ENCODE peak calls at places on chromosomes 11 and 22, in eight cellular contexts. One of them, this sample, is unnamed.
A peak's percentile ranks its signal among the peaks of the same experiment; 100 is the strongest.

GRCh38 chr22:33658775-33659174 is 261.5 kb downstream of the LARGE1 start:
- DNase-seq in prostate gland: peak; percentile 7
- DNase-seq in brain microvascular endothelial cell: peak; percentile 2
- DNase-seq in fibroblast of lung: peak; percentile 54
- DNase-seq in CD8-positive, alpha-beta T cell: no peak
- DNase-seq in psoas muscle: peak; percentile 56
- DNase-seq in A673: no peak
- DNase-seq in PC-3: no peak
- DNase-seq in this sample: no peak

GRCh38 chr11:74069146-74070046 is 60.5 kb upstream of the UCP3 start:
- DNase-seq in fibroblast of lung: no peak
- DNase-seq in psoas muscle: no peak
- DNase-seq in prostate gland: peak; percentile 82
- DNase-seq in A673: no peak
- DNase-seq in PC-3: peak; percentile 95
- DNase-seq in brain microvascular endothelial cell: no peak
- DNase-seq in CD8-positive, alpha-beta T cell: no peak
- DNase-seq in this sample: no peak

GRCh38 chr11:21710791-21711190 is 482.1 kb upstream of the ANO5 start:
- DNase-seq in fibroblast of lung: no peak
- DNase-seq in CD8-positive, alpha-beta T cell: no peak
- DNase-seq in A673: peak; percentile 24
- DNase-seq in PC-3: no peak
- DNase-seq in prostate gland: no peak
- DNase-seq in psoas muscle: no peak
- DNase-seq in brain microvascular endothelial cell: no peak
- DNase-seq in this sample: no peak

GRCh38 chr11:10699072-10699471 is 5.5 kb upstream of the IRAG1 start:
- DNase-seq in fibroblast of lung: peak; percentile 26
- DNase-seq in PC-3: no peak
- DNase-seq in CD8-positive, alpha-beta T cell: no peak
- DNase-seq in prostate gland: no peak
- DNase-seq in brain microvascular endothelial cell: no peak
- DNase-seq in psoas muscle: no peak
- DNase-seq in A673: no peak
- DNase-seq in this sample: no peak

GRCh38 chr11:43282607-43283440 is 29.0 kb upstream of the API5 start:
- DNase-seq in PC-3: peak; percentile 53
- DNase-seq in brain microvascular endothelial cell: peak; percentile 20
- DNase-seq in prostate gland: no peak
- DNase-seq in psoas muscle: peak; percentile 62
- DNase-seq in A673: peak; percentile 84
- DNase-seq in fibroblast of lung: peak; percentile 36
- DNase-seq in CD8-positive, alpha-beta T cell: peak; percentile 10
- DNase-seq in this sample: peak; percentile 60

GRCh38 chr22:37358386-37358785 is 68.9 kb downstream of the ELFN2 start:
- DNase-seq in PC-3: no peak
- DNase-seq in prostate gland: no peak
- DNase-seq in fibroblast of lung: no peak
- DNase-seq in psoas muscle: no peak
- DNase-seq in CD8-positive, alpha-beta T cell: no peak
- DNase-seq in A673: no peak
- DNase-seq in brain microvascular endothelial cell: no peak
- DNase-seq in this sample: no peak

GRCh38 chr11:24324211-24324610 is 172.6 kb upstream of the LUZP2 start:
- DNase-seq in psoas muscle: no peak
- DNase-seq in prostate gland: no peak
- DNase-seq in CD8-positive, alpha-beta T cell: no peak
- DNase-seq in brain microvascular endothelial cell: peak; percentile 14
- DNase-seq in A673: no peak
- DNase-seq in fibroblast of lung: peak; percentile 3
- DNase-seq in PC-3: peak; percentile 40
- DNase-seq in this sample: no peak

GRCh38 chr22:35219012-35219411 is 38.3 kb upstream of the HMGXB4 start:
- DNase-seq in PC-3: peak; percentile 52
- DNase-seq in A673: no peak
- DNase-seq in fibroblast of lung: no peak
- DNase-seq in CD8-positive, alpha-beta T cell: no peak
- DNase-seq in brain microvascular endothelial cell: peak; percentile 75
- DNase-seq in psoas muscle: no peak
- DNase-seq in prostate gland: no peak
- DNase-seq in this sample: no peak

GRCh38 chr22:49930596-49931412 is 12.4 kb downstream of the CRELD2 start:
- DNase-seq in PC-3: peak; percentile 85
- DNase-seq in fibroblast of lung: peak; percentile 64
- DNase-seq in CD8-positive, alpha-beta T cell: no peak
- DNase-seq in A673: peak; percentile 88
- DNase-seq in brain microvascular endothelial cell: peak; percentile 35
- DNase-seq in prostate gland: peak; percentile 93
- DNase-seq in psoas muscle: peak; percentile 83
- DNase-seq in this sample: no peak

GRCh38 chr11:118109231-118109630 is 22.5 kb upstream of the SMIM35 start:
- DNase-seq in PC-3: peak; percentile 20
- DNase-seq in brain microvascular endothelial cell: no peak
- DNase-seq in CD8-positive, alpha-beta T cell: no peak
- DNase-seq in fibroblast of lung: no peak
- DNase-seq in psoas muscle: peak; percentile 65
- DNase-seq in A673: no peak
- DNase-seq in prostate gland: no peak
- DNase-seq in this sample: no peak

GRCh38 chr11:125239585-125240331 is 75.2 kb downstream of the PKNOX2 start:
- DNase-seq in A673: no peak
- DNase-seq in prostate gland: no peak
- DNase-seq in PC-3: no peak
- DNase-seq in brain microvascular endothelial cell: no peak
- DNase-seq in CD8-positive, alpha-beta T cell: no peak
- DNase-seq in psoas muscle: no peak
- DNase-seq in fibroblast of lung: no peak
- DNase-seq in this sample: no peak

GRCh38 chr11:94788396-94788795 is 20.2 kb downstream of the AMOTL1 start:
- DNase-seq in fibroblast of lung: no peak
- DNase-seq in PC-3: peak; percentile 97
- DNase-seq in psoas muscle: no peak
- DNase-seq in A673: no peak
- DNase-seq in prostate gland: no peak
- DNase-seq in CD8-positive, alpha-beta T cell: no peak
- DNase-seq in brain microvascular endothelial cell: no peak
- DNase-seq in this sample: no peak

GRCh38 chr22:43191831-43192230 is 4.9 kb upstream of the TTLL12 start:
- DNase-seq in fibroblast of lung: no peak
- DNase-seq in PC-3: no peak
- DNase-seq in psoas muscle: no peak
- DNase-seq in A673: no peak
- DNase-seq in CD8-positive, alpha-beta T cell: no peak
- DNase-seq in prostate gland: no peak
- DNase-seq in brain microvascular endothelial cell: no peak
- DNase-seq in this sample: no peak

GRCh38 chr11:121448431-121448941 is 3.6 kb upstream of the SORL1 start:
- DNase-seq in prostate gland: no peak
- DNase-seq in brain microvascular endothelial cell: no peak
- DNase-seq in A673: no peak
- DNase-seq in CD8-positive, alpha-beta T cell: no peak
- DNase-seq in psoas muscle: no peak
- DNase-seq in PC-3: no peak
- DNase-seq in fibroblast of lung: no peak
- DNase-seq in this sample: no peak
- H3K27ac ChIP-seq in prostate gland: no peak overlapping the region
- H3K27ac ChIP-seq in brain microvascular endothelial cell: no peak overlapping the region
- H3K27ac ChIP-seq in A673: no peak overlapping the region
- H3K27ac ChIP-seq in CD8-positive, alpha-beta T cell: peak overlapping the region; percentile 86
- H3K27ac ChIP-seq in psoas muscle: no peak overlapping the region
- H3K27ac ChIP-seq in PC-3: no peak overlapping the region
- H3K27ac ChIP-seq in fibroblast of lung: no peak overlapping the region
- H3K27ac ChIP-seq in this sample: no peak overlapping the region

GRCh38 chr11:128375941-128376340 is 211.4 kb downstream of the ETS1 start:
- DNase-seq in fibroblast of lung: no peak
- DNase-seq in psoas muscle: no peak
- DNase-seq in brain microvascular endothelial cell: no peak
- DNase-seq in PC-3: peak; percentile 92
- DNase-seq in prostate gland: no peak
- DNase-seq in CD8-positive, alpha-beta T cell: no peak
- DNase-seq in A673: no peak
- DNase-seq in this sample: no peak

GRCh38 chr11:128380280-128380604 is 207.1 kb downstream of the ETS1 start:
- DNase-seq in brain microvascular endothelial cell: no peak
- DNase-seq in A673: no peak
- DNase-seq in PC-3: peak; percentile 36
- DNase-seq in CD8-positive, alpha-beta T cell: no peak
- DNase-seq in prostate gland: no peak
- DNase-seq in psoas muscle: no peak
- DNase-seq in fibroblast of lung: no peak
- DNase-seq in this sample: no peak

DNA sequence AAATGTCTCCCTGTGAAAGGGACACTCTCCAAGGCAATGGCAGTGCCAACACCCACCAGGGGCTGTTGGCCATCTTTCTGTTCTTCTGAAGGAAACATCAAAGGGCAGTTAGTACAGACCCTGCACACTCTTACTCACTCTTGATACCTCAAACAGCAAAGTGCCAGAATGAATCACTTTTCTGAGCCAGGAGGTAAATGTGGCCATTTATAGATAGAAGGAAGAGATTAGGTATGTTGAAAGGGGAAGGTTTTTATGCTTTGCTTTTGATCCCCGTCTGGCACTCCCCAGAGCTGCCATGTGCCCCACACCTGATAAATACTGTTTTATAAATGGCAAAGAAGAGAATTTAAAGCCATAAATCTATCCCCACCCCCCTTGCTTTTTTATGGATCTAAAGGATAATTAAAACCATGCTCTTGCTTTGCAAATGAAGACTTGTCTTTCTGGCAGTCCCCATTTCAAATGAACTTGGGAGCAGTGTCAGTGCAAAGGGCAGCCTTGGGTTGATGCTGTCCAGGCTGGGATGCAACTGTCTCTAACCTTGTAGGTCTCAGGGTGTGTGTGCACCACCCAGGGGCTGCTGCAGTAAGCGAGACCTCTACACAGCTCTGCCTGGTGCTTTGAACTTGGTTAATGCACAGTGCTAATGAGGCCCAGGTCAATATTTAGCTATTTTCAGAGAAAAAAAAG is 207.6 kb downstream of the ETS1 start:
- DNase-seq in PC-3: peak; percentile 71
- DNase-seq in fibroblast of lung: no peak
- DNase-seq in psoas muscle: no peak
- DNase-seq in CD8-positive, alpha-beta T cell: no peak
- DNase-seq in brain microvascular endothelial cell: no peak
- DNase-seq in prostate gland: no peak
- DNase-seq in A673: no peak
- DNase-seq in this sample: no peak
- H3K27ac ChIP-seq in PC-3: no peak overlapping the region
- H3K27ac ChIP-seq in fibroblast of lung: no peak overlapping the region
- H3K27ac ChIP-seq in psoas muscle: no peak overlapping the region
- H3K27ac ChIP-seq in CD8-positive, alpha-beta T cell: no peak overlapping the region
- H3K27ac ChIP-seq in brain microvascular endothelial cell: no peak overlapping the region
- H3K27ac ChIP-seq in prostate gland: no peak overlapping the region
- H3K27ac ChIP-seq in A673: no peak overlapping the region
- H3K27ac ChIP-seq in this sample: no peak overlapping the region

DNA sequence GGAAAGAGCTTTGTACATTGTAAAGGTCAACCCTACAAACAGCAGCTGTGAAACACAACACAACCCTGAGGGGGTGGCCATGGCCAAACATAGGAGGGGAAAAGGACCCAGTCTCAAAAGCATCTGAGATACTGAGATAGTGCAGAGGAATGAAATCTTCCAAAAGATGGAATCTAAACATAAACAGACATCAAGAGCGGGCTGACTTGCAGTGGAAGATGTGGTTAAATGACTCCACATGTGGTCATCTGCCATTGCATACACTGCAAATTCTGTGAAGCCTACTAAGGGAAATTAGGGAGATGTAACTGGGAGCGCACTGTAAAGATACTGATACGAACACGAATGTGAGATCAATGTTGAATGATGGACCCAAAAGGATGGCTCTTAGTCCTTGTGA is 22.0 kb downstream of the BDNF start:
- DNase-seq in prostate gland: no peak
- DNase-seq in PC-3: no peak
- DNase-seq in A673: no peak
- DNase-seq in fibroblast of lung: no peak
- DNase-seq in CD8-positive, alpha-beta T cell: no peak
- DNase-seq in psoas muscle: no peak
- DNase-seq in brain microvascular endothelial cell: peak; percentile 60
- DNase-seq in this sample: no peak
- H3K27ac ChIP-seq in prostate gland: no peak overlapping the region
- H3K27ac ChIP-seq in PC-3: no peak overlapping the region
- H3K27ac ChIP-seq in A673: no peak overlapping the region
- H3K27ac ChIP-seq in fibroblast of lung: no peak overlapping the region
- H3K27ac ChIP-seq in CD8-positive, alpha-beta T cell: no peak overlapping the region
- H3K27ac ChIP-seq in psoas muscle: no peak overlapping the region
- H3K27ac ChIP-seq in brain microvascular endothelial cell: no peak overlapping the region
- H3K27ac ChIP-seq in this sample: no peak overlapping the region

DNA sequence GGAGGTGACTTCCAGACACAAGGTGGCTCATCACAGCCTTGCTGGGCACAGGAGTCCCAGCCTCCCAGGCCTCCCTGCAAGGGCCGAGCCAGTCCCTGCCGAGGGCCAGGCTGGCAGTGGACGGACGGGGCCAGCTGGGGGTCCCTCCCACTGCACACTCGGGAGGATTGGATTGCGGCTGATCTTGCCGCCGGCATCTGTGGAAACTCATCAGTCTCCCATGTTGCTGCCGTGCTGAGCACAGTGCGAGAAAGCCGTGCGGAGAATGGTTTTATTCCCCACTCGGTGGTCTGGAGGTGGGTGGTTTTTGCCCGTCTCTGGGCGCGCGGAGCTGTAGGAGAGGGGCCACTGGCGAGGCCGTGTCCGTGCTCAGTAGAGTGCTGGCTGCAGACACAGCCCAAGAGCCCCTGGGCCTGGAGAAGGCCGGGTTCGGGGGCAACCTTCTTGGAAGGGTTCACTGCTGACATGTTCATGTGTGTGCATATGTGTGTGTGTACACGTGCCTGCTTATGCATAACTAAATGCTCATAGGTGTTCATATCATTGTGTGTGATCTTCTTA is 1246.4 kb downstream of the BRD1 start:
- DNase-seq in A673: peak; percentile 33
- DNase-seq in CD8-positive, alpha-beta T cell: no peak
- DNase-seq in PC-3: no peak
- DNase-seq in psoas muscle: peak; percentile 29
- DNase-seq in brain microvascular endothelial cell: no peak
- DNase-seq in fibroblast of lung: no peak
- DNase-seq in prostate gland: no peak
- DNase-seq in this sample: no peak
- H3K27ac ChIP-seq in A673: peak overlapping the region; percentile 68
- H3K27ac ChIP-seq in CD8-positive, alpha-beta T cell: no peak overlapping the region
- H3K27ac ChIP-seq in PC-3: no peak overlapping the region
- H3K27ac ChIP-seq in psoas muscle: no peak overlapping the region
- H3K27ac ChIP-seq in brain microvascular endothelial cell: no peak overlapping the region
- H3K27ac ChIP-seq in fibroblast of lung: no peak overlapping the region
- H3K27ac ChIP-seq in prostate gland: no peak overlapping the region
- H3K27ac ChIP-seq in this sample: no peak overlapping the region

This sample was measured in esophagus muscularis mucosa.